ENCODE peak calls at places on chromosome 7, in six cellular contexts. E is heart right ventricle; Y is astrocyte of the spinal cord; C is pancreas; D is left ventricle myocardium inferior; K is stimulated activated naive CD4-positive, alpha-beta T cell. G is an unnamed sample.

GRCh38 chr7:154953006-154953684 is 49.8 kb downstream of the PAXIP1 start:
- DNase-seq in D (peak), K (peak), E (peak), Y (peak), C (peak), G (peak)

GRCh38 chr7:134798155-134798554 is 18.7 kb downstream of the CALD1 start:
- DNase-seq in K (no peak), C (no peak), Y (no peak), D (no peak), E (no peak), G (no peak)

GRCh38 chr7:26910221-26910620 is 45.8 kb upstream of the SKAP2 start:
- DNase-seq in Y (peak), D (no peak), E (no peak), K (no peak), C (no peak), G (peak)

GRCh38 chr7:78203042-78203720 is 404.6 kb downstream of the PHTF2 start:
- DNase-seq in Y (no peak), D (no peak), C (no peak), K (no peak), E (no peak), G (peak)

GRCh38 chr7:27883726-27884125 is 143.8 kb downstream of the TAX1BP1 start:
- DNase-seq in E (no peak), Y (peak), C (no peak), K (no peak), D (no peak), G (peak)

GRCh38 chr7:12696001-12696400 is 8.6 kb downstream of the ARL4A start:
- DNase-seq in D (no peak), Y (no peak), C (no peak), K (no peak), E (no peak), G (no peak)

GRCh38 chr7:27581119-27581518 is 81.6 kb downstream of the HIBADH start:
- DNase-seq in K (no peak), D (no peak), E (no peak), C (no peak), Y (no peak), G (no peak)

GRCh38 chr7:106538638-106539037 is 122.3 kb downstream of the CCDC71L start:
- DNase-seq in E (no peak), Y (no peak), D (no peak), K (no peak), C (no peak), G (peak)

GRCh38 chr7:150399861-150400778 is 21.0 kb downstream of the ZNF775 start:
- DNase-seq in D (no peak), E (no peak), Y (no peak), K (no peak), C (no peak), G (peak)

GRCh38 chr7:89123871-89124270 is 328.3 kb upstream of the TEX47 start:
- DNase-seq in E (no peak), Y (no peak), C (no peak), K (no peak), D (no peak), G (no peak)

GRCh38 chr7:24580283-24580946 is 7.2 kb downstream of the PALS2 start:
- DNase-seq in Y (no peak), E (no peak), D (no peak), C (no peak), K (no peak), G (peak)

GRCh38 chr7:155453296-155454182 is 4.4 kb upstream of the EN2 start:
- DNase-seq in K (no peak), C (no peak), Y (no peak), D (no peak), E (no peak), G (no peak)

GRCh38 chr7:25389489-25390106 is 161.3 kb upstream of the NPVF start:
- DNase-seq in K (peak), C (peak), D (no peak), Y (peak), E (no peak), G (peak)

GRCh38 chr7:149790146-149790548 is 16.8 kb upstream of the ZNF467 start:
- DNase-seq in K (peak), E (peak), C (peak), Y (no peak), D (peak), G (no peak)

GRCh38 chr7:128020161-128020560 is 11.1 kb downstream of the LRRC4 start:
- DNase-seq in K (peak), E (no peak), D (no peak), Y (no peak), C (no peak), G (no peak)

GRCh38 chr7:77409739-77410545 is 6.2 kb downstream of the GSAP start:
- DNase-seq in D (no peak), K (no peak), E (no peak), C (no peak), Y (peak), G (peak)

GRCh38 chr7:51240868-51241267 is 75.7 kb downstream of the COBL start:
- DNase-seq in C (no peak), K (no peak), Y (no peak), E (no peak), D (no peak), G (no peak)

GRCh38 chr7:39746162-39746782 is 122.9 kb downstream of the RALA start:
- DNase-seq in C (peak), Y (peak), K (peak), D (peak), E (peak), G (peak)

GRCh38 chr7:304574-305409 is 14.8 kb downstream of the FOXL3 start:
- DNase-seq in E (no peak), Y (no peak), C (no peak), D (no peak), K (no peak), G (no peak)

GRCh38 chr7:85090138-85090537 is 96.7 kb downstream of the SEMA3D start:
- DNase-seq in C (no peak), K (no peak), Y (no peak), D (peak), E (no peak), G (no peak)

GRCh38 chr7:70693690-70694356 is 438.1 kb upstream of the GALNT17 start:
- DNase-seq in K (peak), D (peak), Y (peak), C (peak), E (peak), G (peak)

GRCh38 chr7:55440040-55440690 is 75.0 kb downstream of the LANCL2 start:
- DNase-seq in D (no peak), Y (no peak), K (no peak), E (no peak), C (no peak), G (no peak)

GRCh38 chr7:139482662-139483466 is 609 bp downstream of the KLRG2 start:
- DNase-seq in Y (no peak), K (no peak), E (no peak), C (peak), D (no peak), G (no peak)